ENCODE peak calls at places on chromosomes 12 and 14, in eight cellular contexts. D, A, V, P, R, G, I and C are unnamed samples.

GRCh38 chr12:91361864-91362263 is 179.2 kb upstream of the DCN start:
- DNase-seq in D (peak; percentile 66), A (no peak), V (peak; percentile 55), P (no peak), R (no peak), G (no peak), I (no peak), C (no peak)

GRCh38 chr12:3135522-3136461 is 58.6 kb downstream of the TSPAN9 start:
- DNase-seq in D (peak; percentile 74), A (no peak), V (peak; percentile 81), P (no peak), R (no peak), G (no peak), I (no peak), C (peak; percentile 65)

GRCh38 chr12:89373772-89374572 is 21.7 kb upstream of the DUSP6 start:
- DNase-seq in D (peak; percentile 91), A (no peak), V (no peak), P (no peak), R (no peak), G (no peak), I (peak; percentile 48), C (no peak)

GRCh38 chr12:103647267-103647666 is 60.2 kb downstream of the STAB2 start:
- DNase-seq in D (peak; percentile 88), A (no peak), V (no peak), P (no peak), R (no peak), G (no peak), I (no peak), C (no peak)

GRCh38 chr12:10967409-10967808 is 19.3 kb downstream of the TAS2R50 start:
- DNase-seq in D (peak; percentile 75), A (no peak), V (no peak), P (no peak), R (no peak), G (no peak), I (no peak), C (no peak)

GRCh38 chr14:23299186-23299521 is 3.5 kb downstream of the PPP1R3E start:
- DNase-seq in D (no peak), A (no peak), V (no peak), P (no peak), R (no peak), G (no peak), I (no peak), C (no peak)

GRCh38 chr14:72701610-72702009 is 192.3 kb downstream of the DPF3 start:
- DNase-seq in D (peak; percentile 76), A (no peak), V (no peak), P (no peak), R (no peak), G (no peak), I (peak; percentile 31), C (no peak)

GRCh38 chr12:88235183-88235833 is 93.2 kb downstream of the TMTC3 start:
- DNase-seq in D (no peak), A (no peak), V (no peak), P (no peak), R (no peak), G (no peak), I (no peak), C (no peak)

GRCh38 chr12:96375841-96376249 is 24.4 kb downstream of the CDK17 start:
- DNase-seq in D (no peak), A (no peak), V (no peak), P (no peak), R (no peak), G (no peak), I (no peak), C (no peak)

GRCh38 chr14:64210211-64210610 is 84.0 kb downstream of the ESR2 start:
- DNase-seq in D (no peak), A (no peak), V (no peak), P (no peak), R (no peak), G (no peak), I (no peak), C (no peak)

GRCh38 chr14:30521899-30522736 is 36.8 kb upstream of the G2E3 start:
- DNase-seq in D (peak; percentile 58), A (no peak), V (peak; percentile 63), P (no peak), R (no peak), G (no peak), I (no peak), C (no peak)

GRCh38 chr12:104751024-104751570 is 207.0 kb downstream of the SLC41A2 start:
- DNase-seq in D (no peak), A (no peak), V (no peak), P (no peak), R (no peak), G (no peak), I (no peak), C (no peak)

GRCh38 chr14:75905505-75905904 is 76.3 kb downstream of the TGFB3 start:
- DNase-seq in D (no peak), A (no peak), V (no peak), P (peak; percentile 57), R (no peak), G (no peak), I (peak; percentile 63), C (peak; percentile 76)

GRCh38 chr12:121610239-121611149 is 15.8 kb upstream of the ORAI1 start:
- DNase-seq in D (peak; percentile 80), A (no peak), V (no peak), P (no peak), R (no peak), G (no peak), I (no peak), C (peak; percentile 29)

GRCh38 chr12:26838888-26839416 is 6.0 kb upstream of the ITPR2 start:
- DNase-seq in D (no peak), A (no peak), V (no peak), P (no peak), R (no peak), G (no peak), I (no peak), C (no peak)

GRCh38 chr14:56247495-56248087 is 129.4 kb downstream of the PELI2 start:
- DNase-seq in D (peak; percentile 53), A (no peak), V (no peak), P (no peak), R (no peak), G (no peak), I (no peak), C (no peak)

GRCh38 chr14:38080696-38081095 is 127.0 kb upstream of the SSTR1 start:
- DNase-seq in D (no peak), A (no peak), V (no peak), P (no peak), R (no peak), G (no peak), I (no peak), C (no peak)

GRCh38 chr12:50201987-50202521 is 34.9 kb upstream of the CERS5 start:
- DNase-seq in D (peak; percentile 87), A (no peak), V (no peak), P (no peak), R (no peak), G (no peak), I (no peak), C (no peak)

GRCh38 chr12:57898308-57898970 is 42.9 kb upstream of the ATP23 start:
- DNase-seq in D (peak; percentile 15), A (no peak), V (no peak), P (no peak), R (no peak), G (no peak), I (no peak), C (no peak)

GRCh38 chr12:31431721-31432120 is 105.8 kb upstream of the SINHCAF start:
- DNase-seq in D (peak; percentile 4), A (no peak), V (no peak), P (no peak), R (no peak), G (no peak), I (no peak), C (no peak)

GRCh38 chr12:11846504-11846903 is 197.0 kb downstream of the ETV6 start:
- DNase-seq in D (no peak), A (no peak), V (no peak), P (no peak), R (no peak), G (no peak), I (no peak), C (no peak)

GRCh38 chr14:85437143-85437542 is 92.8 kb upstream of the FLRT2 start:
- DNase-seq in D (peak; percentile 71), A (no peak), V (no peak), P (no peak), R (no peak), G (no peak), I (no peak), C (no peak)

GRCh38 chr14:102917469-102918211 is 4.8 kb upstream of the AMN start:
- DNase-seq in D (peak; percentile 62), A (peak; percentile 63), V (peak; percentile 50), P (no peak), R (no peak), G (no peak), I (no peak), C (peak; percentile 80)

GRCh38 chr14:38171197-38171596 is 36.5 kb upstream of the SSTR1 start:
- DNase-seq in D (peak; percentile 59), A (no peak), V (no peak), P (peak; percentile 53), R (no peak), G (no peak), I (no peak), C (no peak)

GRCh38 chr12:4450551-4451112 is 5.0 kb upstream of the FGF6 start:
- DNase-seq in D (no peak), A (no peak), V (no peak), P (no peak), R (no peak), G (no peak), I (no peak), C (no peak)

GRCh38 chr14:48747683-48748082 is 838.5 kb downstream of the RPS29 start:
- DNase-seq in D (no peak), A (no peak), V (no peak), P (no peak), R (no peak), G (no peak), I (no peak), C (no peak)

GRCh38 chr14:33118653-33119052 is 180.0 kb downstream of the NPAS3 start:
- DNase-seq in D (no peak), A (no peak), V (peak; percentile 80), P (no peak), R (no peak), G (no peak), I (no peak), C (no peak)

GRCh38 chr14:39376671-39377403 is 55.4 kb downstream of the FBXO33 start:
- DNase-seq in D (peak; percentile 64), A (no peak), V (no peak), P (no peak), R (no peak), G (no peak), I (no peak), C (no peak)

GRCh38 chr12:94534761-94535613 is 75.3 kb upstream of the CEP83 start:
- DNase-seq in D (no peak), A (no peak), V (peak; percentile 5), P (no peak), R (no peak), G (no peak), I (no peak), C (no peak)

GRCh38 chr12:64171715-64172114 is 50.4 kb downstream of the KICS2 start:
- DNase-seq in D (peak; percentile 94), A (no peak), V (no peak), P (no peak), R (no peak), G (no peak), I (no peak), C (no peak)

GRCh38 chr14:75634848-75635247 is 25.8 kb downstream of the ERG28 start:
- DNase-seq in D (no peak), A (no peak), V (no peak), P (no peak), R (no peak), G (no peak), I (no peak), C (no peak)

GRCh38 chr12:6072302-6072752 is 52.1 kb downstream of the VWF start:
- DNase-seq in D (peak; percentile 51), A (no peak), V (no peak), P (no peak), R (no peak), G (no peak), I (peak; percentile 42), C (no peak)

GRCh38 chr12:6871052-6871957 is 1.8 kb downstream of the SPSB2 start:
- DNase-seq in D (peak; percentile 68), A (no peak), V (peak; percentile 53), P (no peak), R (no peak), G (no peak), I (no peak), C (no peak)

GRCh38 chr14:99522457-99522891 is 41.3 kb downstream of the CCNK start:
- DNase-seq in D (peak; percentile 89), A (no peak), V (no peak), P (no peak), R (no peak), G (no peak), I (no peak), C (no peak)